ENCODE peak calls at places on chromosomes 11 and 22, in ten cellular contexts. R is PC-3, V is prostate gland, Q is spleen, X is thyroid gland, D is left ventricle myocardium inferior, U is colonic mucosa, I is tibial nerve, B is mesenchymal stem cell, S is WERI-Rb-1. P is an unnamed sample. For H3K36me3, the result is how much of the 10 kb centered on the place peaks cover.

GRCh38 chr11:2796091-2796490 is 89.5 kb downstream of the CDKN1C start:
- DNase-seq in D (peak), R (no peak), V (no peak), Q (peak), U (peak), X (no peak), I (no peak), S (no peak), B (no peak), P (peak)

GRCh38 chr11:18594999-18595749 is 4.4 kb upstream of the MISFA start:
- DNase-seq in U (no peak), D (no peak), R (peak), Q (no peak), I (no peak), X (no peak), B (no peak), V (no peak), S (no peak), P (no peak)

GRCh38 chr11:105298174-105298573 is 158.6 kb upstream of the CARD18 start:
- DNase-seq in V (no peak), D (no peak), S (peak), X (no peak), B (peak), I (no peak), Q (no peak), R (no peak), U (no peak), P (no peak)

GRCh38 chr11:61049066-61049382 is 53.3 kb upstream of the CD5 start:
- DNase-seq in V (no peak), U (no peak), S (no peak), I (no peak), X (no peak), Q (no peak), B (no peak), D (no peak), R (no peak), P (no peak)

GRCh38 chr22:32080904-32081303 is 37.8 kb downstream of the SLC5A1 start:
- DNase-seq in U (peak), V (peak), Q (no peak), D (no peak), R (peak), B (peak), S (peak), X (peak), I (no peak), P (no peak)

GRCh38 chr11:60951611-60951908 is 416 bp downstream of the SLC15A3 start:
- DNase-seq in I (peak), S (no peak), Q (no peak), R (no peak), D (no peak), B (no peak), V (no peak), U (no peak), X (no peak), P (no peak)

GRCh38 chr11:2423157-2424025 is 20.9 kb downstream of the TRPM5 start:
- DNase-seq in U (no peak), I (no peak), R (no peak), B (no peak), Q (no peak), X (no peak), V (no peak), D (no peak), S (no peak), P (no peak)

GRCh38 chr11:61698173-61698965 is 18.2 kb downstream of the DAGLA start:
- DNase-seq in R (no peak), B (no peak), I (no peak), U (no peak), S (no peak), X (no peak), V (no peak), Q (no peak), D (no peak), P (no peak)

GRCh38 chr22:24200616-24201212 is 19.4 kb downstream of the SUSD2 start:
- DNase-seq in V (no peak), D (no peak), I (no peak), S (no peak), Q (no peak), R (peak), U (no peak), X (no peak), B (peak), P (no peak)

GRCh38 chr11:57482782-57483569 is 22.6 kb downstream of the RTN4RL2 start:
- DNase-seq in B (peak), S (peak), Q (peak), X (peak), D (peak), I (no peak), V (no peak), U (no peak), R (peak), P (peak)

GRCh38 chr22:26053737-26054316 is 115.4 kb upstream of the SEZ6L start:
- DNase-seq in R (no peak), B (no peak), D (no peak), U (no peak), S (no peak), Q (no peak), X (no peak), V (no peak), I (no peak), P (no peak)

GRCh38 chr11:22387126-22387525 is 48.9 kb downstream of the SLC17A6 start:
- DNase-seq in S (no peak), U (no peak), D (no peak), R (no peak), V (no peak), B (no peak), I (no peak), X (no peak), Q (no peak), P (no peak)

GRCh38 chr11:25992254-25992653 is 339.7 kb upstream of the ANO3 start:
- DNase-seq in R (no peak), I (no peak), B (no peak), D (no peak), Q (no peak), S (no peak), U (no peak), X (no peak), V (no peak), P (no peak)

GRCh38 chr22:17778412-17778976 is 4.2 kb upstream of the BID start:
- DNase-seq in V (no peak), D (no peak), R (no peak), Q (no peak), I (no peak), B (no peak), S (no peak), U (no peak), X (no peak), P (no peak)
- H3K27ac ChIP-seq in V (no peak), D (no peak), R (no peak), Q (no peak), I (no peak), B (no peak), S (no peak), U (no peak), X (no peak), P (no peak)

GRCh38 chr22:35325209-35325608 is 25.5 kb downstream of the TOM1 start:
- DNase-seq in I (no peak), S (no peak), R (no peak), V (no peak), X (no peak), D (no peak), B (no peak), Q (no peak), U (no peak), P (no peak)

GRCh38 chr22:35323305-35323704 is 23.6 kb downstream of the TOM1 start:
- DNase-seq in R (no peak), I (no peak), V (no peak), Q (no peak), S (no peak), D (no peak), B (no peak), X (peak), U (no peak), P (no peak)

GRCh38 chr22:35324762-35325161 is 25.1 kb downstream of the TOM1 start:
- DNase-seq in S (no peak), R (no peak), B (no peak), U (no peak), V (no peak), Q (no peak), X (no peak), D (no peak), I (no peak), P (no peak)

GRCh38 chr22:35322893-35323292 is 23.2 kb downstream of the TOM1 start:
- DNase-seq in D (no peak), B (no peak), V (no peak), U (no peak), Q (no peak), S (no peak), R (no peak), X (peak), I (no peak), P (no peak)

GRCh38 chr22:35324067-35324466 is 24.4 kb downstream of the TOM1 start:
- DNase-seq in V (no peak), U (no peak), S (no peak), B (no peak), Q (no peak), I (no peak), R (no peak), X (peak), D (no peak), P (no peak)
- H3K36me3 ChIP-seq in V (under half), U (under half), S (under half), B (half or more), Q (half or more), I (under half), R (under half), X (half or more), D (half or more), P (half or more)

DNA sequence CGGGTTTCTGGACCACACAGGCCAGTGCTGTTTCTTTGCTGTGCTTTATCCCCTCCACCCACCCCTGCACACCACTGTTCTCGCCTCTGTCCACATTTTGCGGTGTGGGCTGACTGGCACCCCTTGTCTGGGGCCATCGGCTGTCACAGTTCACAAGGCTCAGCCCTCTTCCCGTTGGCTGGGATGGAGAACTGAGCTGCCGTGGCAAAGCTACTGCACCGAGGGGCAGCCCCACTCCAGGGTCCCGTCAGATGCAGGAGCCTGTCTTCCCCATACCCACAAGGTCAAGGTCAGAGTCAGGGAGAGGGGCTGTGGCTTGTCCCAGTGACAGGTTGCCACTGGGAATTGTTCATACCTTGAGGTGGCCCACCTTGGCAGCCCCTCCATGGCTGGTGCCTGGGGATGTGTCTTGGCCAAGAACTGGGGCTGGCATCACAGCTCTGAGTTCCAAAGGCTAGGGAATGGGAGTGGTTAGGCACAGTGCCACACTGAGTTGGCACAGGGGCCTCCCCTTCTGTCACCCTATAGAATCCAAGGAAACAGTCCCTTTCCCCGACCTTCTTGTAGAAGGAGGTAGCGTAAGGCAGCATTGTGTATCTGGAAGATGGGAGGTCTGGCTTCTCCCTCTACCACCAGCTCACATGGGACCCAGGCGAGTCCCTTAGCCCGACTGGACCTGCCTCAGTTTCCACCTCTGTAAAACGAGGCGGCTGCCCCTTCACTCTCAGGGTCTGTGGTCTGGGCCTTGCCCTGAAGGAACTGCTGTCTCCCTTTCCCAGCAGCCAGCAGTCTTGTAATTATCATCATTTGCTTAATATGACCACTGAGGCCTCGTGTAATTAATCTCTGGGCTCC is 3.4 kb downstream of the GRK2 start:
- DNase-seq in D (no peak), S (no peak), V (no peak), R (no peak), Q (peak), B (no peak), I (no peak), X (no peak), U (peak), P (peak)
- H3K27ac ChIP-seq in D (peak), S (no peak), V (peak), R (no peak), Q (peak), B (peak), I (peak), X (no peak), U (peak), P (peak)

GRCh38 chr11:126194121-126194543 is 17.3 kb downstream of the RPUSD4 start:
- DNase-seq in B (peak), S (peak), X (peak), U (peak), D (no peak), I (peak), V (peak), Q (no peak), R (peak), P (no peak)
- H3K36me3 ChIP-seq in B (under half), S (half or more), X (under half), U (under half), D (half or more), I (under half), V (under half), Q (under half), R (half or more), P (half or more)

GRCh38 chr22:38017939-38018885 is 33.9 kb upstream of the SOX10 start:
- DNase-seq in V (no peak), U (no peak), X (no peak), B (no peak), S (no peak), I (no peak), D (no peak), R (no peak), Q (no peak), P (no peak)
- H3K27ac ChIP-seq in V (peak), U (no peak), X (no peak), B (no peak), S (no peak), I (peak), D (peak), R (no peak), Q (no peak), P (no peak)

DNA sequence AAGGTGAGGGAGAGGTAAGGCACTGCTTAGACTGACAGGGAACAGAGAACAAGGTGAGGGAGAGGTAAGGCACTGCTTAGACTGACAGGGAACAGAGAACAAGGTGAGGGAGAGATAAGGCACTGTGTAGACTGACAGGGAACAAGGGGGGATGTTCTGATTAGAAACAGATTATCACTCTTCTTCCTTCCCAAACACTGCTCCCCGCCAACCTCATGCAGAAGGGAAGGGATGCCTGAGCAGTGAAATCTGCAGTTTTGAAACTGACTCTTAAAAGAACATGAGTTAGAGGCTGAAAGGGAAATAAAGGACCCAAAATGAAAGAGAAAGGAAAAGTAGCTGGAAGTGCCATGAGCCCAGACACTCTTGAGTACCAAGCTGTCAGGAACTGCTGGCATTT is 29.8 kb downstream of the NEFH start:
- DNase-seq in I (no peak), R (no peak), V (no peak), S (no peak), D (no peak), X (no peak), B (no peak), Q (no peak), U (no peak), P (no peak)
- H3K36me3 ChIP-seq in I (under half), R (under half), V (under half), S (half or more), D (half or more), X (half or more), B (half or more), Q (half or more), U (under half), P (half or more)

DNA sequence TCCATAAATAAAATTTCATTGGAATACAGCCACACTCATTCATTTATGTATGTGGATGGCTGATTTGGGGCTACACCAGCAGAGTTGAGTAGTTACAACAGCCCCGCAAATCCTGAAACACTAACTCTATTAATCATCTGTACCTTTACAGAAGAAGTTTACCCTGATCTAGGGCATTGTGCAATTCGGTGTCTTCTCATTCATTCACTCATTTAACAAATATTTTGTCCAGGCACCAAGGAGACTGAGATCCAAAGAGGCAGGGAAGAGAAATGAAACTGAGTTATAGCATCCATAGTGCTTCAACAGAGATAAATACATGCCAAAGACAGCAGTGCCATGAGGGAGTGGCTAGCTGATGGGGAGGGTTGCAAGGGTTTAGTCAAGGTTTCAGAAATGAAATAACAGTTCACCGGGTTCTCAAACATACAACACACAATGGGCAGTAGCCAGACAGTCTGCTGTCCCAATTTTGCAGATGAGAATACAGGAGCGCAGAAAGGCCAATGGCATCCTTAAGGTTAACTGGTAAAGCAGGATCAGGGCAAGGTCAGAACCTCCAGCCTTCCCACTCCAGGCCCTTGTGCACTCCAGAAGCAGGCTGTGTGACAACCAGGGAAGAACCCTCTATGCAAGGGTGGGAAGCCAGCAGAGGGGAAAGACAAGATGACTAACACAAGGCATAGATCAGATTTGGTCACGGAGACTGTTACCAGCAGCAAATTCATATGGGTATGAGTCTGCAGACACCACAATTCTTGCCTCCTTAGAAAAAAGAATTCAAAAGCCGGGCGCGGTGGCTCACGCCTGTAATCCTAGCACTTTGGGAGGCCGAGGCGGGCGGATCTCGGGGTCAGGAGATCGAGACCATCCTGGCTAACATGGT is 40.0 kb upstream of the MTNR1B start:
- DNase-seq in B (no peak), V (no peak), D (no peak), I (no peak), X (no peak), Q (no peak), U (no peak), S (no peak), R (no peak), P (no peak)
- H3K27ac ChIP-seq in B (no peak), V (no peak), D (no peak), I (no peak), X (no peak), Q (no peak), U (no peak), S (no peak), R (no peak), P (no peak)

DNA sequence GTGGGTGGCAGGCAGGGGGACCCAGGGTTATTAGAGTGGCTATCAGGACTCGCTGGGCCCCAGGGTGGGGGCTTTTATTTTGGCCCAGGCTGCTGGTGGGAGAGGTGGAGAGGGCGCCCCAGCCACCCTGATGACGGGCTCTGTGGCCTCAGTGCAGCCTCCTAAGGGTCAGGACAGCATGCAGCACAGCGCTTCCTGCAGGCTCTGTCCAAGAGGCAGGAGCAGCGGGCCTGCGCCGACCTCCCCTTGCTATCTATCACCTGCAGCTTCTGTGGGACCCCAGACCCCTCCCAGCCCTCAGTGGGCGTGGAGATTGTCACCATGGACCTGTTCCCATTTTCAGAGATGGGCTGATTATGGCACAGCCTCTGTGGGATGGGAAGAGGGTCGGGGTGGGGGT is 54.3 kb upstream of the PPARA start:
- DNase-seq in S (no peak), B (no peak), X (no peak), I (no peak), D (no peak), R (no peak), U (no peak), Q (no peak), V (no peak), P (no peak)
- H3K36me3 ChIP-seq in S (under half), B (half or more), X (under half), I (under half), D (half or more), R (under half), U (under half), Q (under half), V (under half), P (half or more)

DNA sequence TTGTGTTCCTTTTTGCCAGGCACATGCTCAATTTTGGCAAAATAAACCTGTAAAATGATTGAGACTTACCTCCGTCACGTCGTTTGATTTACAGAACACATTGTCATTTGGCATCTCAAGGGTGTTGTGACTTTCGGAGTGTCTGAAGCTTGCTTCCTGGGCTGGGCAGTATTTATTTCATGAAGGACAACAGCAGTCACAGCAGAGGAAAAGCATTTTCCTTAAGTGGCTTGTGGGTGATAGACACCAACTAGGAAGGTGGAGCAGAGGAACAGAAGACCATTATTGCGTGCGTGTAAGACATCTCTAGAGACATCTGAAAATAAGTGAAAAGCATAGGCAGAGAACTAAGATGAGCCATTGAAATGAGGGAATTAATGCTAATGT is 80.2 kb downstream of the SLC36A4 start:
- DNase-seq in S (no peak), R (no peak), Q (no peak), D (no peak), B (no peak), I (no peak), U (no peak), X (no peak), V (no peak), P (no peak)
- H3K27ac ChIP-seq in S (no peak), R (no peak), Q (no peak), D (no peak), B (no peak), I (no peak), U (no peak), X (no peak), V (no peak), P (no peak)

GRCh38 chr11:67498544-67498972 is 6.6 kb downstream of the PITPNM1 start:
- DNase-seq in X (no peak), V (no peak), D (peak), S (no peak), R (no peak), U (no peak), B (no peak), Q (peak), I (no peak), P (no peak)
- H3K36me3 ChIP-seq in X (under half), V (under half), D (half or more), S (half or more), R (under half), U (under half), B (half or more), Q (half or more), I (under half), P (under half)

P was measured in upper lobe of right lung.